ENCODE peak calls at places on chromosomes 3 and 15, in five cellular contexts. N, Q, F, T and M are unnamed samples.

GRCh38 chr15:91561371-91562100 is 292.0 kb upstream of the SLCO3A1 start:
- DNase-seq in Q (no peak), T (no peak), F (no peak), N (no peak), M (peak; percentile 98)

GRCh38 chr3:66472313-66473134 is 28.3 kb downstream of the LRIG1 start:
- DNase-seq in T (no peak), F (no peak), N (no peak), Q (peak; percentile 87), M (peak; percentile 88)

GRCh38 chr15:31299588-31300207 is 26.9 kb upstream of the KLF13 start:
- DNase-seq in Q (no peak), F (no peak), T (no peak), N (no peak), M (no peak)

GRCh38 chr3:128735884-128736283 is 9.9 kb downstream of the RAB7A start:
- DNase-seq in N (no peak), F (no peak), T (no peak), Q (peak; percentile 6), M (no peak)

GRCh38 chr15:25242166-25242879 is 196.5 kb downstream of the UBE3A start:
- DNase-seq in F (no peak), Q (no peak), N (no peak), T (no peak), M (no peak)

GRCh38 chr3:149299938-149300791 is 33.3 kb downstream of the TM4SF18 start:
- DNase-seq in N (no peak), F (peak; percentile 71), Q (peak; percentile 97), T (no peak), M (peak; percentile 97)

GRCh38 chr3:185420762-185421161 is 57.8 kb downstream of the MAP3K13 start:
- DNase-seq in T (no peak), F (no peak), N (no peak), Q (no peak), M (no peak)

GRCh38 chr3:142523921-142524566 is 54.5 kb downstream of the ATR start:
- DNase-seq in N (no peak), F (no peak), T (no peak), Q (no peak), M (peak; percentile 23)

GRCh38 chr3:44041726-44042125 is 200.0 kb upstream of the TOPAZ1 start:
- DNase-seq in N (no peak), F (no peak), Q (no peak), T (no peak), M (no peak)

DNA sequence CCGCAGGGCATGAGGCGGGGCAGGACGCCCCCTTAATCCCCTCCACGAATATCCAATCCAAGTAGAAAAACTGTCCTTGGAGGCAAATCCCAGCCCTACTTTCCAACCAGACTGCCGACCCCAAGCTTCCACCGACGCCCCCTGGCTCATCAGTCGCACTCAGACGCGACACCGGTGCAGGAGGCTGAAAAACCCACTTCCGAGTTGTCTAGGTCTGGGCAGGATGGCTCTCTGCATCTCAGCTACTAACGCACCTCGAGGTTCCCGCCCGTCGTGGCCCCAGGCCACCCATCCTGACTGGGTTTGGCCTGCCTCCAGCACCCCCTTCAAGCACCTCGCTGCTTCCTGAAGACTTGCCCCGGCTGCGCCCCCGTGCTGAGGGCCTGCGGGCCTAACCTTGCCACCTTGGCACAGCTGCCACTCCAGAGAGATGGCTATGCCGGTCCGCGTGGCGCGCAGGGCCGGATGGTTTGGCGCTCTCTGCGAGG is 15.5 kb downstream of the RGMA start:
- DNase-seq in T (peak; percentile 57), Q (no peak), N (no peak), F (peak; percentile 37), M (no peak)
- H3K18ac ChIP-seq in T (no peak overlapping the region), Q (peak overlapping the region; percentile 77), N (peak overlapping the region; percentile 85), F (no peak overlapping the region), M (no peak overlapping the region)

DNA sequence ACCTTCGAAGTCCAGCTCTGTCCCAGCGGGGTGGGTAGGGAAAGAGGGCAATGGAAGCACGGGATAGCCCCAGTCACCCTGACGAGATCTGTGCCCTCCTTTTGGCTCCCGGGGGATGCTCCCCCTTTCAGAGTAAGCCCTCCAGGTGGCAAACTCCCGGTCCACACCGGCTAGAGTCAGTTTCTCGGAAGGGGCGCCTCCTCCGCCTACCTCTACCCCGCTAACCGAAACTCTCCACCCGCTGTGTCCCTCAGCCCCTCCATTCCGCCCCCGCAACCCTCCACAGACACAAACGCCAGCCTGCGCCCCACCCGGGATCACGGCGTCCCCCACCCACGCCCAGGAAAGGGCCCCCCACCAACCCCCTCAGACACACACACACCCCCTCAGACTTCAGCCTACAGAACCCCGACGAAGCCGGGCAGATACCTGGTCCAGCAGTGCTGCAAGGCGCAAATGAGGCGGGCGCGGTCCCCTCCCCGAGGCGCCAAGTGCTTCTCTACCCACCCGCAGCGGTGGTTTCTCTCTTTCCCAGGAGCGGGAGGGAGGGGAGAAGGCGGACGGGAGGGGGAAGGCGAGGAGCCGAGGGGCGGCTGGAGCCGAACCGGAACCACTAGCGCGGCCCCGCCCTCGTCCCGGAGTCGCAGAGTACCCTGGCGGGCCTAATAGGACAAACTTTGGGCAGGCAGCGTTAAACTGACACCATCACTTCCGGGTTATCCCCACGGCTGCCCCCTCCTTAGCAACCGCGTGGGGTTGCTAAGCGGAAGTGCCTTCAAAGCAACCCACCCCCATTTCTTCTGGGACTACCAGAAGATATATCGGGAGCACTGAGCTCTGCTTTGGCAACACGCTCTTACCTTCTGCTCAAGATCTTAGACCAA is at the start of gene CSNK1G1:
- DNase-seq in N (peak; percentile 92), Q (peak; percentile 99), T (peak; percentile 98), F (peak; percentile 99), M (peak; percentile 98)
- H3K4ac ChIP-seq in N (no peak within 1 kb of the TSS), Q (peak within 1 kb of the TSS; percentile 95), T (no peak within 1 kb of the TSS), F (peak within 1 kb of the TSS; percentile 89), M (peak within 1 kb of the TSS; percentile 76)

DNA sequence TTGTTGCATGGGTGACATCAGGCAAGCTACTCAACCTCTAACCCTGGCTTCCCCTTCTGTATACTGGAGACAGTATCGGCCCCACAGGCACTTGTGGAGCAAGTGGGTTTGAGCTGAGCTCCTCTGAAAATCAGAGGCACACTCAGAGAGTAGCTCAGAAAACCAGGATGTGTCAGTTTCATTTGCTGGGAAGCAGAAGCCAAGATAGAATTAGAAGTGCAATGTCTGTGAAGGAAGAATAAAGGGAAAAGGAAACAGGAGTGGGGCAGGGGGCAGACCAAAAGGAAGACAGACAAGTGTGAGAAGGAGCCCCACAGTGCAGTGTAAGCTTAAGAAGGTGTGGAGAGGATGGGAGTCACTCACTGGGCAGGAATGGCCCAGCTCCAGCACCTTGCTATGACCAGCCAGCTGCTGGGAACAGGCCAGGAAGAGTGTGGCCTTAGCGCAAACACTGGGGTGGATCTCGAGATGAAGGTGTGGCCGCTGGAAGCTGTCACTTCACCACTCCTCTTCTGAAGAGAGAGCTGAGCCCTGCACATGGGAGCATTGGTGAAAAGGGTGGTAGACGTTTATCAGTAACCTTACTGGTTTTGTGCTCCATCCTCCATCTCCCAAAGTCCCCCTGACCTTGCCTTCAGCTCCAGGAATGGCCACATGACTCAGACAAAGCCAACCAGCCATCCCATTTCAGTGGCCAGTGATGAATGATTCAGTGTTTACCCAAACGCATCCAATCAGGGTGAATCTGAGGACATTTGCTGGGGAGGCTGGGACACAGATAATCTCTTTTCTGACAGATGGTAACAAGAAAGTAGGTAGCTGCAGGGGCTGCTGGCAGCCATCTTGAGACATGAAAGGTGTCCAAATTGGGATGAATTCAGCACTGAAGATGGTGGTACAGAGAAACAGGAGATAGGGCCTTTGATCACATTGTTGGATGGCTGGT is 108.5 kb downstream of the SHQ1 start:
- DNase-seq in N (no peak), Q (no peak), T (no peak), F (peak; percentile 29), M (peak; percentile 20)
- H3K18ac ChIP-seq in N (peak overlapping the region; percentile 94), Q (peak overlapping the region; percentile 5), T (no peak overlapping the region), F (no peak overlapping the region), M (no peak overlapping the region)

DNA sequence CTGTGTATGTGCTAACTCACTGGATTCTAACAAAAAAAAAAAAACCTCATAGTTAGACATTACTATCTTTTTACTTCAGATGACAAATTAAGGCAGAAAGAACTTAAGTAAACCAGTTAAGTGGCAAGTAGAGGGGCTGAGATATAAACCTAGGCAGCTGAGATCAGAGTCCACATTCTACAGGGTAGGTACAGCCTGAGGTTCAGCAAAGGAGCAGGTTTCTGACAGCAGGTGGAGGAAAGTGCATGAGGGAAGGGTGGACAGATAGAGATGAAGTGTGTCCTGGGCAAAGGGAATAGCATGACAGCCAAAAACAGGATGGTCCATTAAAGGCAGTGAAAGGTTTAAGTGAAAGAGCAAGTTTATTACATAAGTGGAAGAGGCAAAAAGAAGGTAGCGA is 329.2 kb downstream of the ULK4 start:
- DNase-seq in Q (no peak), T (no peak), F (no peak), N (no peak), M (no peak)
- H3K4ac ChIP-seq in Q (no peak overlapping the region), T (no peak overlapping the region), F (no peak overlapping the region), N (no peak overlapping the region), M (no peak overlapping the region)

GRCh38 chr15:62783303-62783957 is 259.1 kb upstream of the TPM1 start:
- DNase-seq in T (no peak), Q (peak; percentile 87), F (no peak), N (no peak), M (peak; percentile 93)
- H3K18ac ChIP-seq in T (peak overlapping the region; percentile 22), Q (peak overlapping the region; percentile 70), F (no peak overlapping the region), N (peak overlapping the region; percentile 92), M (peak overlapping the region; percentile 22)

GRCh38 chr3:9183011-9183410 is 66.4 kb downstream of the SRGAP3 start:
- DNase-seq in T (no peak), N (no peak), Q (no peak), F (no peak), M (no peak)
- H3K4ac ChIP-seq in T (no peak overlapping the region), N (no peak overlapping the region), Q (no peak overlapping the region), F (no peak overlapping the region), M (no peak overlapping the region)

GRCh38 chr3:192747145-192747544 is 19.8 kb upstream of the FGF12 start:
- DNase-seq in F (peak; percentile 46), Q (no peak), N (no peak), T (peak; percentile 57), M (no peak)
- H3K18ac ChIP-seq in F (no peak overlapping the region), Q (no peak overlapping the region), N (no peak overlapping the region), T (no peak overlapping the region), M (no peak overlapping the region)

GRCh38 chr3:98263944-98264343 is at the start of gene OR5H6:
- DNase-seq in F (no peak), T (no peak), N (no peak), Q (no peak), M (no peak)

DNA sequence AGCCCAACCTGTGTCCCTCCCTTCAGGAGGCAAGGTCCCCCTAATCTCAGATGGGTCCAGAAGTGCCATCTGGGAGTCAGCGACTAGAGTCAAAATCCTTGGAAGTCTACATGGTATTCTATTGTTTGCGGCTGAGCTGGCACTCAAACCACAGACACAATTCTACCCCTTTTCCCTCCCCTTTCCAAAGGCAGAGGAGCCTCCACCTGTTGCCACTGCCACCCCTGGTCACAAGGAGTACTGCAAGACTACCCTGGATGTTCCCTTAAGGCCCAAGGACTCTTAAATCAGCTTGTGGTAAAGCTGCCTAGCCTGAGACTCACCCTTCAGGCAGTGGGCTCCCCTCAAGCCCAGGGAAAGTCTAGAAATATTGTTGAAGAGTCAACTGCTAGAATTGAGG is 4.3 kb upstream of the OR5H6 start:
- DNase-seq in F (peak; percentile 54), Q (no peak), T (peak; percentile 63), N (no peak), M (no peak)
- H3K4ac ChIP-seq in F (peak overlapping the region; percentile 83), Q (no peak overlapping the region), T (no peak overlapping the region), N (no peak overlapping the region), M (no peak overlapping the region)